ENCODE peak calls at places on chromosomes 6 and 20, in nine cellular contexts. D is stimulated activated CD8-positive, alpha-beta memory T cell treated with anti-CD3 and anti-CD28 coated beads, Interleukin-7, amount 100 ng/mL, for 1 hour; U is AG10803; W is NCI-H345; I is hippocampal formation; M is left lung; L is stimulated activated CD4-positive, alpha-beta T cell treated with anti-CD3 and anti-CD28 coated beads, Interleukin-4, amount 100 ng/mL, for 4 hours; S is bronchial epithelial cell; Y is ascending aorta. G is an unnamed sample.

GRCh38 chr20:25538838-25539665 is 46.3 kb downstream of the NINL start:
- DNase-seq in U (no peak), M (no peak), W (no peak), D (no peak), Y (no peak), L (no peak), S (no peak), I (no peak), G (no peak)

GRCh38 chr20:44028341-44028715 is 113.7 kb downstream of the TOX2 start:
- DNase-seq in I (no peak), L (no peak), M (no peak), S (no peak), W (no peak), D (no peak), U (peak), Y (no peak), G (no peak)

GRCh38 chr6:147075326-147075840 is 128.8 kb upstream of the STXBP5 start:
- DNase-seq in M (no peak), S (no peak), Y (no peak), D (no peak), L (no peak), U (no peak), I (no peak), W (no peak), G (no peak)

GRCh38 chr6:127539292-127539691 is 20.2 kb upstream of the MTCL3 start:
- DNase-seq in M (no peak), S (peak), U (peak), L (no peak), W (peak), I (no peak), Y (no peak), D (no peak), G (no peak)

GRCh38 chr6:105733556-105734162 is 330.8 kb upstream of the PREP start:
- DNase-seq in W (peak), M (no peak), D (no peak), I (no peak), S (peak), L (no peak), Y (no peak), U (peak), G (no peak)

GRCh38 chr6:115865914-115866313 is 194.8 kb downstream of the FRK start:
- DNase-seq in I (no peak), M (no peak), U (no peak), W (no peak), Y (no peak), L (no peak), S (no peak), D (no peak), G (no peak)

GRCh38 chr6:111478064-111478476 is 4.9 kb downstream of the REV3L start:
- DNase-seq in Y (no peak), W (no peak), S (peak), I (no peak), U (peak), M (no peak), D (no peak), L (no peak), G (no peak)

GRCh38 chr20:63290677-63291472 is 2.1 kb upstream of the COL20A1 start:
- DNase-seq in M (peak), D (peak), U (peak), L (peak), I (no peak), Y (no peak), S (peak), W (no peak), G (no peak)

G was measured in stromal cell of bone marrow.